ENCODE peak calls at places on chromosomes 12 and 14, in six cellular contexts. C is lung; V is amygdala; M is fibroblast of mammary gland; X is GM12891; D is CD8-positive, alpha-beta T cell. W is an unnamed sample.

GRCh38 chr14:25411933-25412757 is 362.2 kb upstream of the STXBP6 start:
- DNase-seq in C (no peak), V (peak), M (peak), X (no peak), D (no peak), W (no peak)

GRCh38 chr12:65699251-65699650 is 125.0 kb upstream of the HMGA2 start:
- DNase-seq in C (no peak), V (no peak), M (peak), X (no peak), D (no peak), W (no peak)

GRCh38 chr12:124919646-124920352 is 5.3 kb upstream of the UBC start:
- DNase-seq in C (no peak), V (no peak), M (peak), X (no peak), D (no peak), W (no peak)

GRCh38 chr14:92926180-92926845 is 3.4 kb downstream of the CHGA start:
- DNase-seq in C (no peak), V (no peak), M (no peak), X (no peak), D (no peak), W (no peak)

GRCh38 chr12:69514845-69515244 is 44.7 kb downstream of the FRS2 start:
- DNase-seq in C (no peak), V (no peak), M (no peak), X (no peak), D (no peak), W (no peak)

GRCh38 chr14:95958105-95958504 is 81.1 kb upstream of the C14orf132 start:
- DNase-seq in C (no peak), V (no peak), M (no peak), X (no peak), D (no peak), W (no peak)

GRCh38 chr14:77257700-77258099 is 13.3 kb downstream of the NGB start:
- DNase-seq in C (no peak), V (no peak), M (no peak), X (no peak), D (no peak), W (no peak)

GRCh38 chr14:26068060-26068459 is 529.8 kb downstream of the NOVA1 start:
- DNase-seq in C (no peak), V (no peak), M (no peak), X (no peak), D (no peak), W (no peak)

GRCh38 chr14:78637489-78637888 is 467.3 kb downstream of the NRXN3 start:
- DNase-seq in C (no peak), V (no peak), M (no peak), X (no peak), D (no peak), W (no peak)